ENCODE peak calls at places on chromosomes 4 and X, in nine cellular contexts. S, N, W, P, D, L, H, X and Z are unnamed samples. For H3K79me2, the result is how much of the 10 kb centered on the place peaks cover.

GRCh38 chr4:172578712-172579111 is 589.9 kb upstream of the GALNT7 start:
- DNase-seq in S (no peak), N (no peak), W (no peak), P (no peak), D (no peak), L (no peak), H (no peak), X (no peak), Z (no peak)

GRCh38 chr4:154877110-154877760 is 96.2 kb downstream of the RBM46 start:
- DNase-seq in S (no peak), N (peak), W (peak), P (peak), D (no peak), L (no peak), H (peak), X (no peak), Z (peak)

GRCh38 chr4:111066887-111067286 is 444.0 kb upstream of the PITX2 start:
- DNase-seq in S (no peak), N (no peak), W (peak), P (no peak), D (no peak), L (peak), H (no peak), X (no peak), Z (no peak)

GRCh38 chr4:140227286-140227685 is 73.3 kb upstream of the MAML3 start:
- DNase-seq in S (no peak), N (no peak), W (no peak), P (no peak), D (no peak), L (no peak), H (no peak), X (no peak), Z (no peak)

GRCh38 chr4:188971125-188971524 is 831.9 kb downstream of the TRIML1 start:
- DNase-seq in S (peak), N (peak), W (peak), P (no peak), D (peak), L (no peak), H (peak), X (peak), Z (peak)

GRCh38 chr4:29240641-29241040 is 1479.5 kb upstream of the PCDH7 start:
- DNase-seq in S (no peak), N (no peak), W (no peak), P (no peak), D (no peak), L (no peak), H (no peak), X (no peak), Z (no peak)

GRCh38 chr4:7970031-7970946 is 30.6 kb upstream of the AFAP1 start:
- DNase-seq in S (peak), N (peak), W (peak), P (peak), D (no peak), L (no peak), H (no peak), X (no peak), Z (no peak)

GRCh38 chr4:94621491-94622080 is 136.2 kb upstream of the BMPR1B start:
- DNase-seq in S (peak), N (peak), W (peak), P (peak), D (peak), L (peak), H (peak), X (peak), Z (peak)

GRCh38 chrX:129493643-129494042 is 29.6 kb downstream of the SMARCA1 start:
- DNase-seq in S (no peak), N (peak), W (peak), P (no peak), D (no peak), L (no peak), H (no peak), X (no peak), Z (no peak)

GRCh38 chr4:173242466-173243250 is 74.0 kb downstream of the GALNT7 start:
- DNase-seq in S (no peak), N (no peak), W (no peak), P (no peak), D (no peak), L (peak), H (no peak), X (no peak), Z (no peak)

GRCh38 chrX:9873952-9874351 is 87.7 kb downstream of the SHROOM2 start:
- DNase-seq in S (peak), N (peak), W (peak), P (no peak), D (peak), L (peak), H (peak), X (peak), Z (peak)

GRCh38 chr4:35503435-35503834 is 740.9 kb downstream of the ARAP2 start:
- DNase-seq in S (no peak), N (no peak), W (no peak), P (no peak), D (no peak), L (no peak), H (no peak), X (no peak), Z (no peak)

GRCh38 chr4:156169011-156169410 is 215.3 kb upstream of the CTSO start:
- DNase-seq in S (no peak), N (peak), W (peak), P (peak), D (peak), L (peak), H (peak), X (peak), Z (peak)

GRCh38 chrX:130594453-130594916 is 192.7 kb downstream of the RBMX2 start:
- DNase-seq in S (peak), N (no peak), W (no peak), P (peak), D (no peak), L (no peak), H (no peak), X (no peak), Z (no peak)

GRCh38 chr4:40307627-40308497 is 27.3 kb upstream of the CHRNA9 start:
- DNase-seq in S (no peak), N (no peak), W (no peak), P (no peak), D (peak), L (no peak), H (no peak), X (peak), Z (peak)

GRCh38 chr4:145804134-145804533 is 124.2 kb downstream of the C4orf51 start:
- DNase-seq in S (no peak), N (peak), W (peak), P (peak), D (no peak), L (no peak), H (no peak), X (no peak), Z (no peak)

GRCh38 chr4:83114576-83114975 is at the start of gene PLAC8:
- DNase-seq in S (no peak), N (peak), W (no peak), P (peak), D (peak), L (no peak), H (no peak), X (peak), Z (no peak)

GRCh38 chr4:142095886-142096605 is 459.7 kb downstream of the IL15 start:
- DNase-seq in S (no peak), N (peak), W (peak), P (no peak), D (no peak), L (no peak), H (peak), X (no peak), Z (no peak)
- TF ChIP-seq EZH2phosphoT487 in S (no peak), N (no peak), W (no peak), P (no peak), D (no peak), L (no peak), H (no peak), X (no peak), Z (no peak)

GRCh38 chr4:57064120-57064519 is 46.1 kb downstream of the IGFBP7 start:
- DNase-seq in S (no peak), N (peak), W (no peak), P (no peak), D (no peak), L (no peak), H (no peak), X (no peak), Z (no peak)

GRCh38 chr4:57068237-57068981 is 41.8 kb downstream of the IGFBP7 start:
- DNase-seq in S (no peak), N (no peak), W (no peak), P (no peak), D (no peak), L (no peak), H (no peak), X (no peak), Z (no peak)

GRCh38 chr4:57064811-57065711 is 45.1 kb downstream of the IGFBP7 start:
- DNase-seq in S (peak), N (peak), W (peak), P (no peak), D (no peak), L (no peak), H (no peak), X (no peak), Z (no peak)

GRCh38 chr4:57063518-57063917 is 46.7 kb downstream of the IGFBP7 start:
- DNase-seq in S (no peak), N (no peak), W (no peak), P (no peak), D (no peak), L (no peak), H (no peak), X (no peak), Z (no peak)

GRCh38 chr4:57065730-57066482 is 44.3 kb downstream of the IGFBP7 start:
- DNase-seq in S (no peak), N (no peak), W (peak), P (no peak), D (no peak), L (no peak), H (no peak), X (no peak), Z (no peak)
- H3K79me2 ChIP-seq in S (under half), N (under half), W (under half), P (under half), D (under half), L (under half), H (under half), X (under half), Z (under half)

GRCh38 chr4:142021181-142021580 is 384.8 kb downstream of the IL15 start:
- DNase-seq in S (no peak), N (no peak), W (no peak), P (no peak), D (no peak), L (no peak), H (no peak), X (no peak), Z (no peak)

GRCh38 chr4:142021761-142022160 is 385.4 kb downstream of the IL15 start:
- DNase-seq in S (no peak), N (no peak), W (no peak), P (no peak), D (no peak), L (no peak), H (no peak), X (no peak), Z (no peak)

GRCh38 chr4:142016031-142016430 is 379.6 kb downstream of the IL15 start:
- DNase-seq in S (no peak), N (no peak), W (no peak), P (no peak), D (no peak), L (no peak), H (no peak), X (no peak), Z (no peak)
- TF ChIP-seq EZH2phosphoT487 in S (no peak), N (no peak), W (no peak), P (no peak), D (no peak), L (no peak), H (no peak), X (no peak), Z (no peak)

GRCh38 chr4:113976937-113977855 is 2.3 kb downstream of the ARSJ start:
- DNase-seq in S (no peak), N (no peak), W (peak), P (no peak), D (no peak), L (no peak), H (no peak), X (no peak), Z (no peak)
- H3K79me2 ChIP-seq in S (half or more), N (half or more), W (half or more), P (half or more), D (under half), L (under half), H (under half), X (under half), Z (under half)

DNA sequence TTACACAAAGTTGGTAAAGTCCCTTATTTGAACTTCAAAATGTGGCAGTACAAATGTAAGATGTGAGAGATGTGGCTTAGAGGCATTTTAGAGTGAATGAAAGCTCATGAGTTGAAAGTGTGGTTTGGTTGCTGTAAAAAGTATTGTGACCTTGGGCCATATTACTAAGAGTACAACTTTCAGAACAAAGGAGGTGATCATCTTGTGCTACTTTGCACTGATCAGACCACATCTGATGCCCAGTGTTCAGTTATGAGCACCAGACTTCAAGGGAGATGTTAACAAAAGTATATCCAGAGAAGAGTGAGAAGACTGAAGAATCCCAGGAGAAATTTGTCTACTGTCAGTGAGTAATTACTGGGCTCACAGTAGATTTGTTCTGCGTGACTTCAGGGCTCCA is 30.2 kb downstream of the NLGN3 start:
- DNase-seq in S (no peak), N (no peak), W (no peak), P (no peak), D (no peak), L (no peak), H (no peak), X (no peak), Z (no peak)
- TF ChIP-seq EZH2phosphoT487 in S (no peak), N (no peak), W (no peak), P (no peak), D (no peak), L (no peak), H (no peak), X (no peak), Z (no peak)

GRCh38 chrX:148664171-148664570 is 163.8 kb downstream of the AFF2 start:
- DNase-seq in S (no peak), N (no peak), W (no peak), P (no peak), D (no peak), L (no peak), H (no peak), X (no peak), Z (no peak)

GRCh38 chrX:148659481-148659880 is 159.1 kb downstream of the AFF2 start:
- DNase-seq in S (no peak), N (no peak), W (no peak), P (no peak), D (no peak), L (no peak), H (no peak), X (no peak), Z (no peak)

GRCh38 chrX:148665001-148665400 is 164.6 kb downstream of the AFF2 start:
- DNase-seq in S (no peak), N (no peak), W (no peak), P (no peak), D (no peak), L (no peak), H (no peak), X (no peak), Z (no peak)

GRCh38 chrX:148661035-148661434 is 160.6 kb downstream of the AFF2 start:
- DNase-seq in S (no peak), N (peak), W (peak), P (no peak), D (no peak), L (no peak), H (no peak), X (no peak), Z (no peak)

GRCh38 chrX:148662014-148662413 is 161.6 kb downstream of the AFF2 start:
- DNase-seq in S (no peak), N (no peak), W (no peak), P (no peak), D (no peak), L (no peak), H (no peak), X (no peak), Z (no peak)
- H3K79me2 ChIP-seq in S (under half), N (under half), W (under half), P (under half), D (under half), L (under half), H (under half), X (under half), Z (half or more)

GRCh38 chr4:95761871-95762270 is 78.0 kb upstream of the PDHA2 start:
- DNase-seq in S (no peak), N (peak), W (no peak), P (no peak), D (no peak), L (no peak), H (no peak), X (no peak), Z (no peak)
- TF ChIP-seq EZH2phosphoT487 in S (no peak), N (no peak), W (no peak), P (no peak), D (no peak), L (no peak), H (no peak), X (no peak), Z (no peak)